ENCODE peak calls at places on chromosomes 3 and 15, in six cellular contexts. C is GM12878, A is GM23338, T is HepG2, X is K562, F is H1. Y is an unnamed sample.

GRCh38 chr3:102790742-102791141 is 355.9 kb downstream of the ZPLD1 start:
- DNase-seq in C (no peak), A (no peak), T (no peak), X (no peak), F (no peak), Y (no peak)

GRCh38 chr3:71658131-71658530 is 67.1 kb downstream of the EIF4E3 start:
- DNase-seq in C (no peak), A (no peak), T (no peak), X (no peak), F (no peak), Y (no peak)

GRCh38 chr3:160006282-160007163 is 17.9 kb downstream of the IL12A start:
- DNase-seq in C (no peak), A (peak; percentile 73), T (peak; percentile 47), X (no peak), F (no peak), Y (peak; percentile 43)

GRCh38 chr3:143222505-143222904 is 102.9 kb downstream of the CHST2 start:
- DNase-seq in C (no peak), A (no peak), T (no peak), X (peak; percentile 30), F (no peak), Y (no peak)

GRCh38 chr3:57069471-57070010 is 9.1 kb downstream of the SPATA12 start:
- DNase-seq in C (no peak), A (no peak), T (no peak), X (no peak), F (no peak), Y (no peak)

GRCh38 chr3:173553635-173554280 is 156.2 kb downstream of the NLGN1 start:
- DNase-seq in C (no peak), A (peak; percentile 81), T (peak; percentile 10), X (no peak), F (no peak), Y (no peak)

GRCh38 chr15:68640791-68641331 is 62.1 kb downstream of the CORO2B start:
- DNase-seq in C (no peak), A (no peak), T (no peak), X (no peak), F (no peak), Y (no peak)

GRCh38 chr3:107662586-107662985 is 139.8 kb downstream of the BBX start:
- DNase-seq in C (no peak), A (no peak), T (no peak), X (no peak), F (no peak), Y (no peak)

GRCh38 chr3:81829946-81830345 is 68.5 kb upstream of the GBE1 start:
- DNase-seq in C (no peak), A (no peak), T (no peak), X (no peak), F (no peak), Y (no peak)

GRCh38 chr3:78703944-78704343 is 1063.9 kb downstream of the ROBO1 start:
- DNase-seq in C (no peak), A (no peak), T (no peak), X (no peak), F (no peak), Y (no peak)

GRCh38 chr3:127978636-127979035 is 63.6 kb downstream of the KBTBD12 start:
- DNase-seq in C (no peak), A (no peak), T (no peak), X (no peak), F (no peak), Y (no peak)

GRCh38 chr3:3615533-3615932 is 183.7 kb upstream of the LRRN1 start:
- DNase-seq in C (no peak), A (no peak), T (no peak), X (no peak), F (no peak), Y (no peak)

GRCh38 chr3:95460274-95460673 is 1354.1 kb upstream of the EPHA6 start:
- DNase-seq in C (no peak), A (no peak), T (no peak), X (no peak), F (no peak), Y (no peak)

GRCh38 chr3:23859012-23859743 is 53.4 kb downstream of the UBE2E1 start:
- DNase-seq in C (no peak), A (no peak), T (no peak), X (no peak), F (no peak), Y (no peak)

GRCh38 chr3:50600141-50600753 is 11.3 kb downstream of the CISH start:
- DNase-seq in C (no peak), A (no peak), T (no peak), X (peak; percentile 35), F (no peak), Y (no peak)

GRCh38 chr3:176430244-176430893 is 766.9 kb downstream of the TBL1XR1 start:
- DNase-seq in C (no peak), A (peak; percentile 68), T (peak; percentile 8), X (peak; percentile 6), F (no peak), Y (no peak)

GRCh38 chr3:8784676-8785435 is 15.4 kb upstream of the OXTR start:
- DNase-seq in C (no peak), A (no peak), T (no peak), X (no peak), F (no peak), Y (no peak)

GRCh38 chr3:142027713-142028112 is 121.6 kb downstream of the TFDP2 start:
- DNase-seq in C (no peak), A (peak; percentile 49), T (no peak), X (no peak), F (no peak), Y (no peak)

GRCh38 chr3:176842914-176843313 is 354.4 kb downstream of the TBL1XR1 start:
- DNase-seq in C (no peak), A (no peak), T (no peak), X (no peak), F (no peak), Y (no peak)

GRCh38 chr15:52144656-52145055 is 32.1 kb upstream of the BCL2L10 start:
- DNase-seq in C (no peak), A (no peak), T (no peak), X (no peak), F (no peak), Y (no peak)

GRCh38 chr3:8519156-8519555 is 17.5 kb downstream of the LMCD1 start:
- DNase-seq in C (no peak), A (no peak), T (no peak), X (no peak), F (no peak), Y (no peak)

GRCh38 chr3:177753498-177754155 is 556.3 kb upstream of the TBL1XR1 start:
- DNase-seq in C (no peak), A (no peak), T (no peak), X (no peak), F (no peak), Y (no peak)

GRCh38 chr3:15501126-15501525 is 20.4 kb downstream of the COLQ start:
- DNase-seq in C (no peak), A (no peak), T (no peak), X (no peak), F (no peak), Y (no peak)

GRCh38 chr3:3998140-3998977 is 199.1 kb downstream of the LRRN1 start:
- DNase-seq in C (peak; percentile 11), A (peak; percentile 86), T (peak; percentile 52), X (peak; percentile 28), F (peak; percentile 60), Y (peak; percentile 19)

GRCh38 chr3:13715167-13715954 is 164.5 kb downstream of the WNT7A start:
- DNase-seq in C (no peak), A (no peak), T (no peak), X (no peak), F (peak; percentile 23), Y (peak; percentile 4)

GRCh38 chr3:194075088-194075615 is 60.8 kb upstream of the HES1 start:
- DNase-seq in C (no peak), A (no peak), T (no peak), X (no peak), F (no peak), Y (no peak)

DNA sequence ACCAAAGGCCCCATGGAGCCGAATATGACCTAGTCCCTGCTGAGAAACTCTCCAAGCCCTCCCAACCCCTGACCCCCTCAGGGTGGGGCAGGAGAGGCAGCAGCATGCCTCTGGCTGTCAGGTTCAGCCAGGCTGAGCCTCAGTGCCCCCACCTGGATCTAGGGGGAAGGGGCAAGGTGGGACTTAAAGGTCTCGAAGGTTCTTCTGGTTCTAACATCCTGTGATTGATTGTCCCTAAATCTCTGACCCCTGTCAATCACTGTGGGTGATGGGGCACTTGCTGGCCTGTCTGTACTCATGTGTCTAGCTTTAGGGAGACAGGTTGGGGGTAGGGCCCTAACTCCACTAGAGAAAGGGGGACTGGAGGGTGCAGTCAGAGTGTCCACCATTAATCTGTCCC is 13.8 kb downstream of the NBEAL2 start:
- DNase-seq in C (no peak), A (no peak), T (no peak), X (no peak), F (no peak), Y (no peak)
- TF ChIP-seq CREB1 in C (no peak), A (no peak), T (no peak), X (no peak), F (no peak), Y (no peak)

GRCh38 chr3:46127503-46127902 is 80.6 kb downstream of the CCR1 start:
- DNase-seq in C (no peak), A (no peak), T (peak; percentile 3), X (no peak), F (no peak), Y (no peak)
- TF ChIP-seq CREB1 in C (no peak), A (no peak), T (no peak), X (no peak), F (no peak), Y (no peak)

GRCh38 chr15:40342421-40343313 is 1.9 kb upstream of the CCDC9B start:
- DNase-seq in C (no peak), A (no peak), T (no peak), X (no peak), F (no peak), Y (no peak)

GRCh38 chr15:40344217-40344616 is 3.5 kb upstream of the CCDC9B start:
- DNase-seq in C (no peak), A (no peak), T (no peak), X (no peak), F (no peak), Y (no peak)

GRCh38 chr15:40345225-40345866 is 4.6 kb upstream of the CCDC9B start:
- DNase-seq in C (no peak), A (no peak), T (no peak), X (no peak), F (no peak), Y (no peak)

GRCh38 chr15:40344631-40345120 is 3.9 kb upstream of the CCDC9B start:
- DNase-seq in C (no peak), A (peak; percentile 89), T (peak; percentile 45), X (peak; percentile 81), F (peak; percentile 83), Y (peak; percentile 78)

GRCh38 chr15:40343512-40343911 is 2.8 kb upstream of the CCDC9B start:
- DNase-seq in C (no peak), A (no peak), T (peak; percentile 52), X (no peak), F (no peak), Y (no peak)
- TF ChIP-seq CREB1 in C (no peak), A (no peak), T (peak; percentile 51), X (no peak), F (no peak), Y (no peak)

DNA sequence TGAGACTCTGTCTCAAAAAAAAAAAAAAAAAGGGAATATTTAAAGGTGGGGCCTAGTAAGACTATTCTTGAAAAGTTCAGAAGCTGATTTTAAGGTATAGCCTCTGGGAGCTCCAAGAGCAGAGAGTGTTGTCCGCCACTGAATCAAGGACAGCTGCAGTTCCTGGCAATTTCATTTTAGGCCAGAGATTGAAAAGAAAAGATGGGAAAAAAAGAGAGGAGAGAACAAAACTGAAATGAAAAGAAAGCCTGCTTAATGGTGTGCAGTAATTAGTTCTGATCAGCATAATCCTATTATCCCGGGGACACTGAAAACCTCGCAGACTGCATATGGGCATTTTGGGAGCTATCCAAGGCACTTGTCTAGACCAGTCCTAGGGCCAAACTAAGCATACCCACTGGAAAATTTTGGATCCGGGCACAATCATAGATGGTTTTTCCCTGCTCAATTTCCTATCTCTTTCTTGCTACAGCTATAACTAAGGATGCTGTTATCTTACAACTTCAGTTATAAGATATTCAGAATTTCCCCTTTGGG is 43.2 kb downstream of the EHHADH start:
- DNase-seq in C (no peak), A (no peak), T (no peak), X (no peak), F (no peak), Y (no peak)
- TF ChIP-seq CREB1 in C (no peak), A (no peak), T (no peak), X (no peak), F (no peak), Y (no peak)

Y was measured in WTC11.